ENCODE peak calls at places on chromosomes 6 and 20, in four cellular contexts. D is K562, C is HepG2, F is GM12878. J is an unnamed sample. For H3K9me3, the result is how much of the 10 kb centered on the place peaks cover.

GRCh38 chr20:38109657-38110524 is 55.2 kb downstream of the TGM2 start:
- DNase-seq in D (peak), C (peak), F (no peak), J (no peak)

GRCh38 chr6:137942736-137943135 is 75.7 kb downstream of the TNFAIP3 start:
- DNase-seq in D (no peak), C (no peak), F (no peak), J (no peak)

GRCh38 chr20:32470025-32470861 is 112.1 kb downstream of the ASXL1 start:
- DNase-seq in D (peak), C (peak), F (no peak), J (peak)

GRCh38 chr6:149888659-149889058 is 9.3 kb downstream of the RAET1E start:
- DNase-seq in D (no peak), C (no peak), F (no peak), J (no peak)

GRCh38 chr20:37804584-37805566 is 98.1 kb upstream of the VSTM2L start:
- DNase-seq in D (no peak), C (no peak), F (peak), J (peak)

GRCh38 chr6:15132854-15133670 is 112.8 kb upstream of the JARID2 start:
- DNase-seq in D (no peak), C (peak), F (no peak), J (no peak)

GRCh38 chr6:444653-445275 is 53.2 kb downstream of the IRF4 start:
- DNase-seq in D (no peak), C (no peak), F (no peak), J (no peak)

GRCh38 chr6:46130665-46131064 is 876 bp downstream of the ENPP4 start:
- DNase-seq in D (no peak), C (no peak), F (no peak), J (no peak)

GRCh38 chr20:22315771-22316170 is 268.6 kb downstream of the FOXA2 start:
- DNase-seq in D (no peak), C (no peak), F (no peak), J (no peak)

GRCh38 chr20:38842558-38842981 is 37.1 kb downstream of the PPP1R16B start:
- DNase-seq in D (no peak), C (no peak), F (peak), J (no peak)

GRCh38 chr6:159094444-159095252 is 49.9 kb upstream of the TAGAP start:
- DNase-seq in D (no peak), C (no peak), F (no peak), J (no peak)

GRCh38 chr6:159104931-159105330 is 60.1 kb upstream of the TAGAP start:
- DNase-seq in D (no peak), C (no peak), F (no peak), J (no peak)

GRCh38 chr6:125888989-125889656 is 67.4 kb upstream of the HINT3 start:
- DNase-seq in D (peak), C (peak), F (no peak), J (no peak)

GRCh38 chr20:10936786-10937185 is 263.0 kb upstream of the JAG1 start:
- DNase-seq in D (no peak), C (no peak), F (no peak), J (no peak)

GRCh38 chr20:25355191-25355590 is 35.4 kb downstream of the ABHD12 start:
- DNase-seq in D (no peak), C (no peak), F (no peak), J (no peak)

GRCh38 chr20:62087227-62087626 is 21.5 kb upstream of the TAF4 start:
- DNase-seq in D (no peak), C (no peak), F (no peak), J (no peak)

GRCh38 chr6:144758602-144759001 is 473.5 kb downstream of the UTRN start:
- DNase-seq in D (no peak), C (no peak), F (no peak), J (no peak)

GRCh38 chr6:53961679-53962370 is 149.4 kb upstream of the MLIP start:
- DNase-seq in D (no peak), C (no peak), F (no peak), J (no peak)

GRCh38 chr6:93086351-93086750 is 333.0 kb downstream of the EPHA7 start:
- DNase-seq in D (no peak), C (no peak), F (no peak), J (no peak)

GRCh38 chr6:25010917-25011625 is 75.3 kb upstream of the RIPOR2 start:
- DNase-seq in D (no peak), C (no peak), F (no peak), J (no peak)

DNA sequence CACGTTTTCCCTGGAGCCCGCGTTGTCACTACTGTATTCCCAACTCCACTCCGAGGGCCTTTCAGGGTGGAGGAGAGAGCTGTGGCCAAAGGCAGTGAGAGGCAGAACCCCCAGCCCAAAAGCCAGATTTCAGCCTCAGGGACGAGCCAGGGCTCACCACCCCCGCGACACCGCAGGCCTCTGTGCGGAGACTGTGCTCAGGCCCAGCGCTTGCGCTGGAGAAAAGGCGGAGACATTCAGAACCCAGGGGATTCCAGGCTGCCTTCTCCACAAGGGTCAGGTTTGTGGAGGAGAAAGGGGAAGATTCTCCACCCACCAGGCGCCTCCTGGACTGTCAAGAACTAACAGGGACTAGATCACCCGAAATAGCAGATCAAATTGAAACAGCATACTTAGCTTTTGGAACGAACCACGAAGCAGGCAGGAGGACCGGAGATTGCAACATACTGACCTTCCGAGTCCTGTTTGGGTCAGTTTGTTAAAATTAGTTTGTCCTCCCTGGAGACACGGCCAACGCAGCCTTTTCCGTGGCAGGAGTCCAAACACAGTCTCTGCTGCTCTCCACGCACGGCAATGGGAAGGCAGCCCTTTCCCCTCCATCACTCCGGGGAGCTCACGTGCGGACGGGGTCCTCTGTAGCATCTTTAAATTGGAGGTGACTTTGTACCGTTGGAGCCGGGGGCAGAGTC is 14.4 kb downstream of the DLL1 start:
- DNase-seq in D (no peak), C (no peak), F (no peak), J (no peak)
- H3K27ac ChIP-seq in D (no peak), C (no peak), F (no peak), J (no peak)

GRCh38 chr20:56308036-56308435 is 50.7 kb upstream of the FAM210B start:
- DNase-seq in D (no peak), C (no peak), F (no peak), J (no peak)
- H3K9me3 ChIP-seq in D (under half), C (under half), F (under half), J (under half)

GRCh38 chr20:9617940-9618339 is 103.5 kb downstream of the LAMP5 start:
- DNase-seq in D (peak), C (peak), F (no peak), J (peak)

GRCh38 chr20:9615766-9616454 is 101.5 kb downstream of the LAMP5 start:
- DNase-seq in D (no peak), C (no peak), F (peak), J (no peak)

GRCh38 chr20:9615118-9615517 is 100.7 kb downstream of the LAMP5 start:
- DNase-seq in D (no peak), C (peak), F (no peak), J (no peak)

GRCh38 chr20:9616455-9616805 is 102.0 kb downstream of the LAMP5 start:
- DNase-seq in D (no peak), C (no peak), F (no peak), J (no peak)

GRCh38 chr20:9617062-9617461 is 102.7 kb downstream of the LAMP5 start:
- DNase-seq in D (peak), C (peak), F (no peak), J (peak)
- TF ChIP-seq NFIC in D (no peak), C (no peak), F (no peak), J (no peak)

GRCh38 chr20:20786428-20786827 is 74.0 kb upstream of the RALGAPA2 start:
- DNase-seq in D (no peak), C (no peak), F (no peak), J (no peak)
- H3K27ac ChIP-seq in D (no peak), C (no peak), F (no peak), J (no peak)

GRCh38 chr6:167649486-167649885 is 177.2 kb upstream of the AFDN start:
- DNase-seq in D (no peak), C (no peak), F (no peak), J (no peak)
- H3K9me3 ChIP-seq in D (under half), C (under half), F (under half), J (under half)

GRCh38 chr6:51513891-51514290 is 573.5 kb downstream of the PKHD1 start:
- DNase-seq in D (no peak), C (no peak), F (no peak), J (no peak)

GRCh38 chr6:51511081-51511480 is 576.3 kb downstream of the PKHD1 start:
- DNase-seq in D (no peak), C (no peak), F (no peak), J (no peak)

GRCh38 chr6:51514396-51515051 is 572.9 kb downstream of the PKHD1 start:
- DNase-seq in D (no peak), C (no peak), F (no peak), J (no peak)

GRCh38 chr6:51505451-51505850 is 582.0 kb downstream of the PKHD1 start:
- DNase-seq in D (no peak), C (no peak), F (no peak), J (no peak)

GRCh38 chr6:51509597-51509996 is 577.8 kb downstream of the PKHD1 start:
- DNase-seq in D (no peak), C (no peak), F (no peak), J (no peak)
- TF ChIP-seq NFIC in D (no peak), C (no peak), F (no peak), J (no peak)

J was measured in SK-N-SH.